ENCODE peak calls at places on chromosomes 2 and 18, in eight cellular contexts. One of them, this sample, is unnamed.

GRCh38 chr2:64275174-64275466 is 130.9 kb upstream of the PELI1 start:
- DNase-seq in uterus: no peak
- DNase-seq in fibroblast of lung: no peak
- DNase-seq in nephron progenitor cell: no peak
- DNase-seq in SK-N-SH: no peak
- DNase-seq in HFF-Myc: no peak
- DNase-seq in OCI-LY7: no peak
- DNase-seq in heart right ventricle: no peak
- DNase-seq in this sample: no peak

GRCh38 chr2:85769236-85769986 is 15.6 kb downstream of the ATOH8 start:
- DNase-seq in uterus: no peak
- DNase-seq in fibroblast of lung: no peak
- DNase-seq in nephron progenitor cell: peak
- DNase-seq in SK-N-SH: peak
- DNase-seq in HFF-Myc: no peak
- DNase-seq in OCI-LY7: peak
- DNase-seq in heart right ventricle: no peak
- DNase-seq in this sample: peak

GRCh38 chr2:240997856-240998705 is at the start of gene SNED1:
- DNase-seq in uterus: peak
- DNase-seq in fibroblast of lung: peak
- DNase-seq in nephron progenitor cell: peak
- DNase-seq in SK-N-SH: peak
- DNase-seq in HFF-Myc: no peak
- DNase-seq in OCI-LY7: no peak
- DNase-seq in heart right ventricle: peak
- DNase-seq in this sample: peak

GRCh38 chr18:22211660-22212059 is 42.3 kb downstream of the GATA6 start:
- DNase-seq in uterus: no peak
- DNase-seq in fibroblast of lung: peak
- DNase-seq in nephron progenitor cell: no peak
- DNase-seq in SK-N-SH: no peak
- DNase-seq in HFF-Myc: no peak
- DNase-seq in OCI-LY7: no peak
- DNase-seq in heart right ventricle: no peak
- DNase-seq in this sample: no peak

GRCh38 chr2:21694079-21694478 is 570.3 kb downstream of the TDRD15 start:
- DNase-seq in uterus: no peak
- DNase-seq in fibroblast of lung: no peak
- DNase-seq in nephron progenitor cell: no peak
- DNase-seq in SK-N-SH: peak
- DNase-seq in HFF-Myc: no peak
- DNase-seq in OCI-LY7: no peak
- DNase-seq in heart right ventricle: no peak
- DNase-seq in this sample: no peak

GRCh38 chr18:22427797-22428549 is 10.3 kb upstream of the CTAGE1 start:
- DNase-seq in uterus: no peak
- DNase-seq in fibroblast of lung: no peak
- DNase-seq in nephron progenitor cell: no peak
- DNase-seq in SK-N-SH: no peak
- DNase-seq in HFF-Myc: no peak
- DNase-seq in OCI-LY7: no peak
- DNase-seq in heart right ventricle: no peak
- DNase-seq in this sample: no peak

GRCh38 chr2:235230809-235231601 is 262.8 kb upstream of the AGAP1 start:
- DNase-seq in uterus: no peak
- DNase-seq in fibroblast of lung: peak
- DNase-seq in nephron progenitor cell: no peak
- DNase-seq in SK-N-SH: peak
- DNase-seq in HFF-Myc: no peak
- DNase-seq in OCI-LY7: no peak
- DNase-seq in heart right ventricle: no peak
- DNase-seq in this sample: no peak

GRCh38 chr2:17878222-17879136 is at the start of gene KCNS3:
- DNase-seq in uterus: no peak
- DNase-seq in fibroblast of lung: peak
- DNase-seq in nephron progenitor cell: peak
- DNase-seq in SK-N-SH: peak
- DNase-seq in HFF-Myc: no peak
- DNase-seq in OCI-LY7: peak
- DNase-seq in heart right ventricle: peak
- DNase-seq in this sample: peak

GRCh38 chr2:181348091-181348837 is 108.9 kb upstream of the ITGA4 start:
- DNase-seq in uterus: no peak
- DNase-seq in fibroblast of lung: no peak
- DNase-seq in nephron progenitor cell: no peak
- DNase-seq in SK-N-SH: no peak
- DNase-seq in HFF-Myc: no peak
- DNase-seq in OCI-LY7: no peak
- DNase-seq in heart right ventricle: no peak
- DNase-seq in this sample: peak

GRCh38 chr2:48601349-48601748 is 16.3 kb upstream of the GTF2A1L start:
- DNase-seq in uterus: no peak
- DNase-seq in fibroblast of lung: peak
- DNase-seq in nephron progenitor cell: peak
- DNase-seq in SK-N-SH: no peak
- DNase-seq in HFF-Myc: no peak
- DNase-seq in OCI-LY7: peak
- DNase-seq in heart right ventricle: peak
- DNase-seq in this sample: no peak

GRCh38 chr2:100200985-100201384 is 58.6 kb upstream of the AFF3 start:
- DNase-seq in uterus: no peak
- DNase-seq in fibroblast of lung: peak
- DNase-seq in nephron progenitor cell: no peak
- DNase-seq in SK-N-SH: no peak
- DNase-seq in HFF-Myc: no peak
- DNase-seq in OCI-LY7: no peak
- DNase-seq in heart right ventricle: no peak
- DNase-seq in this sample: no peak

GRCh38 chr2:22175002-22175401 is 1051.2 kb downstream of the TDRD15 start:
- DNase-seq in uterus: no peak
- DNase-seq in fibroblast of lung: no peak
- DNase-seq in nephron progenitor cell: no peak
- DNase-seq in SK-N-SH: no peak
- DNase-seq in HFF-Myc: no peak
- DNase-seq in OCI-LY7: no peak
- DNase-seq in heart right ventricle: no peak
- DNase-seq in this sample: no peak

GRCh38 chr2:58131191-58132011 is 84.8 kb downstream of the VRK2 start:
- DNase-seq in uterus: no peak
- DNase-seq in fibroblast of lung: peak
- DNase-seq in nephron progenitor cell: peak
- DNase-seq in SK-N-SH: peak
- DNase-seq in HFF-Myc: no peak
- DNase-seq in OCI-LY7: peak
- DNase-seq in heart right ventricle: peak
- DNase-seq in this sample: no peak

GRCh38 chr18:7273301-7273911 is 42.5 kb downstream of the LRRC30 start:
- DNase-seq in uterus: peak
- DNase-seq in fibroblast of lung: peak
- DNase-seq in nephron progenitor cell: no peak
- DNase-seq in SK-N-SH: no peak
- DNase-seq in HFF-Myc: peak
- DNase-seq in OCI-LY7: no peak
- DNase-seq in heart right ventricle: peak
- DNase-seq in this sample: no peak

GRCh38 chr2:20391951-20392699 is 41.5 kb upstream of the PUM2 start:
- DNase-seq in uterus: no peak
- DNase-seq in fibroblast of lung: no peak
- DNase-seq in nephron progenitor cell: no peak
- DNase-seq in SK-N-SH: no peak
- DNase-seq in HFF-Myc: no peak
- DNase-seq in OCI-LY7: no peak
- DNase-seq in heart right ventricle: no peak
- DNase-seq in this sample: no peak

GRCh38 chr2:147689510-147689909 is 155.3 kb upstream of the ACVR2A start:
- DNase-seq in uterus: no peak
- DNase-seq in fibroblast of lung: no peak
- DNase-seq in nephron progenitor cell: no peak
- DNase-seq in SK-N-SH: no peak
- DNase-seq in HFF-Myc: no peak
- DNase-seq in OCI-LY7: peak
- DNase-seq in heart right ventricle: no peak
- DNase-seq in this sample: peak

GRCh38 chr2:10232096-10232815 is 70.4 kb upstream of the HPCAL1 start:
- DNase-seq in uterus: peak
- DNase-seq in fibroblast of lung: no peak
- DNase-seq in nephron progenitor cell: no peak
- DNase-seq in SK-N-SH: no peak
- DNase-seq in HFF-Myc: no peak
- DNase-seq in OCI-LY7: no peak
- DNase-seq in heart right ventricle: no peak
- DNase-seq in this sample: no peak

GRCh38 chr18:62073461-62073860 is 113.4 kb downstream of the PIGN start:
- DNase-seq in uterus: no peak
- DNase-seq in fibroblast of lung: no peak
- DNase-seq in nephron progenitor cell: no peak
- DNase-seq in SK-N-SH: no peak
- DNase-seq in HFF-Myc: no peak
- DNase-seq in OCI-LY7: no peak
- DNase-seq in heart right ventricle: no peak
- DNase-seq in this sample: no peak

DNA sequence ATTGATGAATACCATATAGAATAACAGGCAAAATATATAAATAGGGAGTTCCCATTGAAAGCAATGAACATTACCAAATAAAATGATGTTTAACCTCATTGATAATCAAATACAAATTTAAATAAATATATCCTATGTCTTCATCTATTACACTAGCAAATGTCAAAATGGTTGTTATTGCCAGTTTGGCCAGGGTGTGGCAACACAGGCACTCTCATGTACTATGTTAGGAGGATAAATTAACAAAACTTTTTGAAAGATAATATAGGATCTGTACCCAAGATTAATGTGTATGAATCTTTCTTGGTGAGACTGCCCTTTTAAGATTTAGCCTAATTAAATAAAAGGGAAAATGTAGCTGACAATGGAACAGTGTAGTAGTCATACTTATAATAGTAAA is 659.3 kb downstream of the ERBB4 start:
- DNase-seq in uterus: no peak
- DNase-seq in fibroblast of lung: peak
- DNase-seq in nephron progenitor cell: no peak
- DNase-seq in SK-N-SH: peak
- DNase-seq in HFF-Myc: no peak
- DNase-seq in OCI-LY7: peak
- DNase-seq in heart right ventricle: no peak
- DNase-seq in this sample: peak
- TF ChIP-seq CTCF in uterus: no peak
- TF ChIP-seq CTCF in fibroblast of lung: no peak
- TF ChIP-seq CTCF in nephron progenitor cell: no peak
- TF ChIP-seq CTCF in SK-N-SH: peak
- TF ChIP-seq CTCF in HFF-Myc: no peak
- TF ChIP-seq CTCF in OCI-LY7: peak
- TF ChIP-seq CTCF in heart right ventricle: peak
- TF ChIP-seq CTCF in this sample: peak

DNA sequence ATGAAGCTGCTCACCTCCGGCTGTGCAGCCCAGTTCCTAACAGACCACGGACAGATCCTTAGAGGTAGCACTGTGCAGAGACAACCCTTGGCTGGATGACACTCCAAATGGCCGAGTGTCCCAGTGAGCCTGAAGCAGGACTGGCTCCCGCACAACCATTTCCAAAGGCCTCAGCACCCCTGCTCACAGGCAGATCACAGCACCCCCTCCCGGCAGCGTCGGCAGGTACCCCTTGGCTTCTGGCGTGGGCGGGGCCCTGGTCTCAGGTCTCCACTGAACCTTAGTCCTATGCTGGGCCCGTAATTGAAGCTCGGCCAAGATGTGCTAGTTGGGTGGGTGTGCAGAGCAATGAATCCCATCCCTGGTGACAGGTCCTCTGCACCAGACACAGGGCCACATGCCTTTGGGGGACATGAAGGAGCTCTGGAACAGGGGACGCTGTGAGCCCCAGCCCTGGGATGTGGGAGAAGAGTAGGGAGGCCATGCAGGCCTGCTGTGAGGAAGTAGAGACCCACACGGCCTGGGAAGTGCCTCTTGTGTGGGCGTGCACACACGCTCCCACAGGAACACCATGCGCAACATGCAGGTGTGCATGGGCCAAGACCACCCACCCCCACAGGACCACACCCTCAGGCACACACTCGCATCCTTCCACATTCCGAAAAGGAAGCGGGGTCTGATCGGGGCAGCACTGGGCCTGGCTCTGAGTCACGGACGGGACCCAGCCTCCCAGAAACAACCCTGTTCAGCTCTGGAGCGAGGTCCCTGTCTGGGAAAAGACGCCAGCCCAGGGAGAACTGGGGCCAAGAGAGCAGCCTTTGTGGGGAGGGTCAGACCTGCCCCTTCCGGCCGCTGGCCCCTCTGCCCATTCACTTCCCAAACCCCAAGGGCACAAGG is 2.8 kb downstream of the DUSP2 start:
- DNase-seq in uterus: no peak
- DNase-seq in fibroblast of lung: no peak
- DNase-seq in nephron progenitor cell: no peak
- DNase-seq in SK-N-SH: no peak
- DNase-seq in HFF-Myc: no peak
- DNase-seq in OCI-LY7: peak
- DNase-seq in heart right ventricle: no peak
- DNase-seq in this sample: peak
- TF ChIP-seq CTCF in uterus: no peak
- TF ChIP-seq CTCF in fibroblast of lung: no peak
- TF ChIP-seq CTCF in nephron progenitor cell: no peak
- TF ChIP-seq CTCF in SK-N-SH: no peak
- TF ChIP-seq CTCF in HFF-Myc: no peak
- TF ChIP-seq CTCF in OCI-LY7: peak
- TF ChIP-seq CTCF in heart right ventricle: no peak
- TF ChIP-seq CTCF in this sample: peak

DNA sequence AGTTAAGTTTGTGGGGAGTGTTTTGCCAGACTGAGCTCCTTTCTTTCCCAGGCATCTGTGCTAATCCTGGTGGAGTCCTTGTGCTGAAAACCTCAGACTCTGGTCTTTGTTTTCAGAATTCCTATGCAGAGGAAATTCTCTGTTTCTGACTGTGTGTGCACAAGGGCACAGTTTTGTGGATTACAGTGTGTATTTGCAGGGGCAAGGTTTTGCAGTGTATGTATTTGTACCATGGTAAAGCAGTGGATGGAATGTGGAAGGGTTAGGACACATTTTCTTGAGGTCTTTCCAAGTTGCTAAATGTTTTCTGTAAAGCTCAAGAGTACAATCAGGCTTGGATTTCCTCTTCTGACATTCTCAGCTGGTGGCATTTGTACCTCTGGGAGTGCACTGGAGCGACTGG is 139.5 kb upstream of the RND3 start:
- DNase-seq in uterus: no peak
- DNase-seq in fibroblast of lung: peak
- DNase-seq in nephron progenitor cell: no peak
- DNase-seq in SK-N-SH: no peak
- DNase-seq in HFF-Myc: no peak
- DNase-seq in OCI-LY7: no peak
- DNase-seq in heart right ventricle: no peak
- DNase-seq in this sample: no peak
- TF ChIP-seq CTCF in uterus: no peak
- TF ChIP-seq CTCF in fibroblast of lung: no peak
- TF ChIP-seq CTCF in nephron progenitor cell: no peak
- TF ChIP-seq CTCF in SK-N-SH: no peak
- TF ChIP-seq CTCF in HFF-Myc: no peak
- TF ChIP-seq CTCF in OCI-LY7: no peak
- TF ChIP-seq CTCF in heart right ventricle: no peak
- TF ChIP-seq CTCF in this sample: no peak

DNA sequence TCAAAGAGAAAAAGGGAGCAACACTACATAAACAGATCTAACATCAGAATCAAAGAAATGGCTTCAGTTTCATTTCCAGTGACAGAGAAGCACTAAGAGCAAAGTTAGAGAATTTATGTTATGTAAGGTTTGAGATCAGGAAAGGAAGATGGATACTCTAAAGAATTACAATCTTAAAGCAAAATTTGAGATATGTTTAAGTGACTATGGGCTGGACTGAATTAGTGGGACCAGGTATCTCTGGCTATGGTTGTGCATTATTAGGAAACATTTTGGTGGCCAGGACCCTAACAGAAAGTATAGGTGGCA is 208.2 kb downstream of the CCDC178 start:
- DNase-seq in uterus: no peak
- DNase-seq in fibroblast of lung: no peak
- DNase-seq in nephron progenitor cell: no peak
- DNase-seq in SK-N-SH: no peak
- DNase-seq in HFF-Myc: no peak
- DNase-seq in OCI-LY7: no peak
- DNase-seq in heart right ventricle: no peak
- DNase-seq in this sample: no peak
- TF ChIP-seq CTCF in uterus: no peak
- TF ChIP-seq CTCF in fibroblast of lung: no peak
- TF ChIP-seq CTCF in nephron progenitor cell: no peak
- TF ChIP-seq CTCF in SK-N-SH: no peak
- TF ChIP-seq CTCF in HFF-Myc: no peak
- TF ChIP-seq CTCF in OCI-LY7: peak
- TF ChIP-seq CTCF in heart right ventricle: no peak
- TF ChIP-seq CTCF in this sample: no peak

This sample was measured in GM13977.